ENCODE peak calls at places on chromosomes 12 and 14, in six cellular contexts. D, V, C, O, R and Z are unnamed samples.

GRCh38 chr12:2613674-2614073 is 181.1 kb upstream of the FKBP4 start:
- DNase-seq in C (peak), V (peak), R (no peak), O (peak), D (peak), Z (peak)

GRCh38 chr12:94872671-94873367 is 130.7 kb downstream of the NDUFA12 start:
- DNase-seq in D (no peak), C (no peak), V (no peak), O (no peak), R (no peak), Z (no peak)

GRCh38 chr12:131108171-131108955 is 154.7 kb downstream of the ADGRD1 start:
- DNase-seq in C (no peak), O (no peak), V (peak), R (no peak), D (no peak), Z (no peak)

GRCh38 chr12:85625467-85625866 is 210.7 kb downstream of the RASSF9 start:
- DNase-seq in R (no peak), O (no peak), D (no peak), V (no peak), C (no peak), Z (no peak)

GRCh38 chr12:31853520-31853919 is 105.7 kb upstream of the RESF1 start:
- DNase-seq in R (no peak), O (no peak), V (no peak), C (no peak), D (no peak), Z (no peak)

GRCh38 chr14:31945701-31946100 is 131.4 kb upstream of the ARHGAP5 start:
- DNase-seq in O (no peak), D (no peak), C (no peak), V (no peak), R (no peak), Z (no peak)

GRCh38 chr12:85527192-85527591 is 247.2 kb downstream of the ALX1 start:
- DNase-seq in O (no peak), D (no peak), C (no peak), R (no peak), V (no peak), Z (no peak)

GRCh38 chr14:90040411-90040810 is 21.4 kb upstream of the KCNK13 start:
- DNase-seq in D (no peak), O (no peak), C (no peak), V (no peak), R (no peak), Z (no peak)

GRCh38 chr14:56555921-56556570 is 23.6 kb upstream of the TMEM260 start:
- DNase-seq in R (no peak), C (no peak), D (no peak), O (peak), V (peak), Z (peak)

GRCh38 chr12:92021665-92022033 is 124.0 kb downstream of the BTG1 start:
- DNase-seq in C (no peak), O (no peak), D (no peak), V (no peak), R (no peak), Z (no peak)

GRCh38 chr12:93991882-93992415 is 156.4 kb upstream of the PLXNC1 start:
- DNase-seq in R (no peak), O (no peak), C (no peak), D (no peak), V (no peak), Z (no peak)

GRCh38 chr12:109716092-109716479 is 2.5 kb downstream of the FAM222A start:
- DNase-seq in D (no peak), O (no peak), C (no peak), R (no peak), V (no peak), Z (no peak)

GRCh38 chr14:103190731-103191130 is 67.5 kb downstream of the TNFAIP2 start:
- DNase-seq in D (no peak), V (no peak), O (no peak), C (no peak), R (no peak), Z (no peak)

GRCh38 chr14:103186894-103187586 is 63.8 kb downstream of the TNFAIP2 start:
- DNase-seq in D (no peak), O (no peak), V (no peak), R (no peak), C (no peak), Z (no peak)

GRCh38 chr14:103189481-103190470 is 66.5 kb downstream of the TNFAIP2 start:
- DNase-seq in D (no peak), R (no peak), O (no peak), C (no peak), V (no peak), Z (no peak)

GRCh38 chr14:103187911-103188310 is 64.7 kb downstream of the TNFAIP2 start:
- DNase-seq in V (no peak), R (no peak), C (no peak), D (no peak), O (no peak), Z (no peak)

GRCh38 chr14:103188691-103189480 is 65.6 kb downstream of the TNFAIP2 start:
- DNase-seq in R (peak), O (no peak), D (no peak), C (no peak), V (peak), Z (no peak)
- H3K4me3 ChIP-seq in R (peak), O (peak), D (no peak), C (no peak), V (peak), Z (peak)

DNA sequence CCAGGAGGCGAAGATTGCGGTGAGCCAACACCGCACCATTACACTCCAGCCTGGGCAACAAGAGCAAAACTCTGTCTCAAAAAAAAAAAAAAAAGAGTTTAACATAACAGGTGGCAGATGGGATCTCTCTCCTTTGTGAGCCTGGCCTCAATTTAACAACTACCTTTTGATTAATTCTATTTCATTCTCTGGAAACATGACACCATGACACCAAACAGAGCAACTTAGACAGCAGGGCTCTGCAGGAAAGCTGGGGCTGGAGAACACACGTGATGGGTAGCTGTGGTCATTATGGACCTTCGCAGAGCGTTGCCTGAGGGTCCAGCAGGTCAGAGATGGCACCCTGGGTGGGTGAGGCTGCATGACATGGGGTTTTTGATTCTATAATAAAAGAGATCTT is 1.7 kb upstream of the DGLUCY start:
- DNase-seq in O (no peak), R (no peak), V (no peak), C (no peak), D (no peak), Z (no peak)
- TF ChIP-seq CTCF in O (no peak), R (no peak), V (no peak), C (no peak), D (no peak), Z (no peak)

DNA sequence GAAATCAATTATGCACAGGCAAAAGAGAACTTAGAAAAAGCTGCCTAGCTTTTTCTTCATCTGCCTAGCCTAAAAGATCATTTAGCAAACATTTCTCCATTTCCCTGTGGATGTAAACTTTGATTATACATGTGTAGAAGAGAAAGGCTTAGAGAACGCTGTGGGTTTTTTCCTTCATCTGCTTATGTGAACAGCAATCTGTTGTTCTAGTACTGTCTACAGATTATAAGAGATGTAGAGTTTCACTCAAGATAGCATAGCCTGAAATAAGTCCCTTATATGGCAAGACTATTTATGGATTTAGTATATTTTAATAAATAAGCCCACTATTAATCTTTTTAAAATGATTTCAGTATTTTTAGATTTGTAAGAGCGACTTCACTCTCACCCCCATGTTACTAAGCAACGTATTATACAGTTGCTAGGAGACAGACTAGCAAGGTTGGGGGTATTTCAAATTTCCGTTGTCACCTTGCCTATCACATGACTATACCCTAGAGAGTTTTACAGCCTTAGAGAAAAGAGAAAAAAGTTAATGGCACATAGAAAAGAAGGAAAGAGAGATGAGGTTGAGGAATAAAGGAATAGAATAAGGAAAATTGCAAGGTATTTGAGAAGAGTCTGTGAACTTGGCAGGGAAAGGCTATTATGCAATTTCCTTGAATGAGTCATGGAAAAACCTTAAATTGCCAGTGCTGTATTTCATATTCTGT is 12.2 kb upstream of the TUBA1A start:
- DNase-seq in V (peak), R (no peak), O (peak), C (no peak), D (no peak), Z (peak)
- H3K4me3 ChIP-seq in V (peak), R (peak), O (no peak), C (no peak), D (no peak), Z (no peak)

GRCh38 chr14:99037777-99038176 is 234.2 kb downstream of the BCL11B start:
- DNase-seq in C (no peak), D (no peak), O (no peak), V (no peak), R (no peak), Z (no peak)
- TF ChIP-seq CTCF in C (peak), D (no peak), O (no peak), V (no peak), R (no peak), Z (no peak)

GRCh38 chr14:102920273-102920997 is 2.0 kb upstream of the AMN start:
- DNase-seq in V (no peak), C (no peak), O (no peak), R (no peak), D (no peak), Z (no peak)

GRCh38 chr14:102923201-102923919 is 897 bp downstream of the AMN start:
- DNase-seq in R (no peak), D (no peak), O (no peak), V (no peak), C (no peak), Z (no peak)

GRCh38 chr14:102920998-102921304 is 1.5 kb upstream of the AMN start:
- DNase-seq in V (no peak), R (no peak), O (no peak), C (no peak), D (no peak), Z (no peak)

GRCh38 chr14:102923920-102924486 is 1.5 kb downstream of the AMN start:
- DNase-seq in C (no peak), O (no peak), V (no peak), D (no peak), R (no peak), Z (no peak)

DNA sequence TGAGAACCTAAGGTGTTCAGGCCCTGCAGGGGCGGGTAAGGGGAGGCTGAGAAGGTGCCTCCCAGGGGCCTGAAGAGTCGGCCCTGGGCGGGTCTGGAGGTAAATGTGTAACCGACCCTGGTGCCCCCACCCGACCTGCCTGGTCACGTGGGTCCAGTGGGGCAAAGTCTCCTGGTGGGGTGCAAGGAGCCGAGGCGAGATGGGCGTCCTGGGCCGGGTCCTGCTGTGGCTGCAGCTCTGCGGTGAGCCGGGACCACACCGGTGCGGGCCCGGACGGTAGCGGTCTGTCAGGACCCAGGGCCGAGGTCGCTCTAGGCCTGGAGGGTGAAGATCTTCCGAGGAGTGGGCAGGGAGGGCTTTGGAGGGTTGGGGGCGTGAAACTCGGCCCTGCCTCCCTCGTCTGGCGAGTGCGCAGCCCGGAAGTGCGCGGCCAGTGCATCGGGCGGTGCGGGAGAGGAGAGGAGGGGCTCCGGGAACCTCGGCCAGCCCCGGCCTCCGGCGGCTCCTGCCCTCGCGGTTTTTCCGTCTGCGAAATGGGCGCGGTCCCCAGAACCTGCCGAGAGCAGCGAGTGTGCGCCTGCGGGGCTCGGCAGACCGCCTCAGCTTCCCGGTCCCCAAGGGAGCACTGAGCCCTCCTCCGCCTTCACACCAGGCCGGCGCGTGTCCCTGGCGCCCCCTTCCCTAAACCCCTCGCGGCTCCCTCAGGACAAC is at the start of gene AMN:
- DNase-seq in D (no peak), R (no peak), O (no peak), C (no peak), V (peak), Z (no peak)
- H3K4me3 ChIP-seq in D (peak), R (peak), O (peak), C (peak), V (peak), Z (peak)